ENCODE peak calls at places on chromosomes 6 and 20, in four cellular contexts. W is WTC11, Z is K562, R is HepG2. U is an unnamed sample.

GRCh38 chr6:136751478-136751956 is 40.8 kb downstream of the MAP3K5 start:
- DNase-seq in Z (no peak), W (no peak), R (no peak), U (no peak)

GRCh38 chr6:133055527-133055966 is 185.6 kb upstream of the EYA4 start:
- DNase-seq in W (peak; percentile 35), Z (no peak), R (no peak), U (no peak)

GRCh38 chr6:142088858-142089216 is 43.9 kb upstream of the GJE1 start:
- DNase-seq in W (peak; percentile 84), R (no peak), Z (no peak), U (no peak)

GRCh38 chr6:143279385-143279784 is 171.1 kb downstream of the ADAT2 start:
- DNase-seq in R (peak; percentile 34), Z (peak; percentile 55), W (peak; percentile 41), U (peak; percentile 51)

GRCh38 chr6:28606424-28607391 is 81.0 kb downstream of the GPX5 start:
- DNase-seq in R (peak; percentile 83), Z (peak; percentile 66), W (peak; percentile 72), U (peak; percentile 82)

GRCh38 chr6:111782161-111782809 is 91.0 kb downstream of the FYN start:
- DNase-seq in R (no peak), Z (no peak), W (no peak), U (no peak)

GRCh38 chr6:71419954-71420692 is 131.5 kb downstream of the OGFRL1 start:
- DNase-seq in W (no peak), R (no peak), Z (no peak), U (no peak)

GRCh38 chr20:32512047-32512385 is 73.1 kb downstream of the NOL4L start:
- DNase-seq in W (no peak), R (no peak), Z (peak; percentile 31), U (no peak)

GRCh38 chr6:37485259-37485658 is 14.4 kb downstream of the CCDC167 start:
- DNase-seq in W (peak; percentile 34), Z (peak; percentile 69), R (no peak), U (peak; percentile 43)

GRCh38 chr20:34293119-34293518 is 10.0 kb downstream of the AHCY start:
- DNase-seq in Z (no peak), R (no peak), W (no peak), U (no peak)

GRCh38 chr20:7924692-7925091 is 15.6 kb downstream of the HAO1 start:
- DNase-seq in R (peak; percentile 33), Z (no peak), W (no peak), U (no peak)

GRCh38 chr20:61959301-61959700 is 106.4 kb downstream of the TAF4 start:
- DNase-seq in Z (peak; percentile 83), W (peak; percentile 64), R (no peak), U (no peak)
- TF ChIP-seq SP1 in Z (no peak), W (no peak), R (no peak), U (no peak)

GRCh38 chr6:138454976-138455706 is 44.2 kb downstream of the NHSL1 start:
- DNase-seq in Z (no peak), W (peak; percentile 49), R (no peak), U (no peak)
- TF ChIP-seq ELF4 in Z (no peak), W (no peak), R (no peak), U (no peak)

GRCh38 chr6:2220154-2220553 is 25.3 kb downstream of the GMDS start:
- DNase-seq in Z (no peak), W (no peak), R (no peak), U (no peak)

GRCh38 chr6:2218866-2219265 is 26.5 kb downstream of the GMDS start:
- DNase-seq in Z (no peak), R (no peak), W (no peak), U (no peak)

GRCh38 chr6:2215342-2215741 is 30.1 kb downstream of the GMDS start:
- DNase-seq in W (no peak), R (no peak), Z (no peak), U (no peak)

GRCh38 chr6:2213082-2213481 is 32.3 kb downstream of the GMDS start:
- DNase-seq in R (no peak), Z (no peak), W (no peak), U (no peak)

DNA sequence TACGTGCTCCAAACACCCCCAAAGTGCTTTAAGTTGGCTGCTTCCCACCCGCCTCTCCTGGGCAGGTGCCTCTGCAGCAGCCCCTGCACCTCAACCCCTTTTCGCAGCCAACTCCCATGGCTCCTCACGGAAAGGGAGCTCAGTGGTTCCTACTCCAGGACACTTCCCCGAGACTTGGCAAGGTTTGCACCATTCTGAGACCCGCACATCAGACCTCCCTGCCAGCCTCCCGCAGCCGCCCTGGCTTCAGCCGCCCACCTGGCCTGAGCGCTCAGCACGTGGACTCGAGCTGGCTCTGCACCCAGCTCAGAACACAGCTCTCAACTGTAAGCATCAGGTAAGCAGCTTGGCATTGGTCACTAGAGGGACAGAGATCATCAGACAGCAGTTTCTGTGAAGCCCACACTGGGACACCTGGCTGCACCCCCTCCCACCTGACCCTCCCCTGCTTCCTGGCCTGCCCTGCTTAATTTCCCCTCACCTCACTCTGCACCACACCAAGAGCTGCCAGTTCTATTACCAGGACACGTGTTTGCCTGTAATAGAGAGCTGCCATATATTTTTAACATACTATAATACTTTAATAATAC is 28.5 kb downstream of the GMDS start:
- DNase-seq in Z (no peak), R (no peak), W (no peak), U (no peak)
- TF ChIP-seq SP1 in Z (no peak), R (no peak), W (no peak), U (no peak)

GRCh38 chr6:161847628-161848027 is 573.8 kb upstream of the AGPAT4 start:
- DNase-seq in W (no peak), R (no peak), Z (no peak), U (no peak)

GRCh38 chr6:161844804-161845203 is 570.9 kb upstream of the AGPAT4 start:
- DNase-seq in R (no peak), W (no peak), Z (no peak), U (no peak)

DNA sequence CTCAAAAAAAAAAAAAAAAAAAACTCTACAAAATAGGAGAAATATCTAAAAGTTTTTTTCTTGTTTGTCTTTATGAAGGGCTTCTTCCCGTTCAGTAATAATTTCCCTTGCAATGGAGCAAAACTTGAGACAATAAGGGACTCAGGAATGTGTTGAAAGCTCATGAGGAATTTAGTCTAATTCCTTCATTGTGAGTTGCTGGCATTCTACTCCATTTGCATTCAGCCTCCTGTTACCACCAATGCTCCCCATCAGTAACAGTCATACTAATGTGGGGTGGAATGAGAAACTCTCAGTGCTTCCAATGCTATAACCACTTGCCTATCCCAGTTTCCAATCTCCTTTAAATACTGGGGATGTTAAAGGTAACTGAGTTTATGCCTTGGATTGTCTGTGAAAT is 576.7 kb upstream of the AGPAT4 start:
- DNase-seq in W (no peak), R (no peak), Z (no peak), U (no peak)
- TF ChIP-seq ELF4 in W (no peak), R (no peak), Z (no peak), U (no peak)

DNA sequence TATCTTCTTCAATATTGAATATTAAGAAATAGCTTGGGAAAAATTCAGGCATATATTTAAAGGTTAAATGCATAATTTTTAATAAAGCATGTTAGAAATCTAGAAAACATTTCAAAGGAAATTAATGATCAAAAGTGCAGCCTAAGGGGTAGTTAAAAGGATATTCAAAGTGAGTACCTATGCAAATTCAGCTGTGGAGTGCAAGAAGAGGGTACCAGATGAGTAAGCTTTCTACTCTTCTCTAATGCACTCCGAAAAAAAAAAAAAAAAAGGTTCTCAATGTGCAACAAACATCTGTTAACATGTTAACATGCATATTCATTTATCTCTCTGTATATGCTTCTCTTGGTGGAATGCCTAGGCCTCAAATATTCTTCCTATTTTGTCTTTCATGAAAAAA is 32.0 kb upstream of the KATNA1 start:
- DNase-seq in Z (no peak), W (no peak), R (no peak), U (no peak)
- TF ChIP-seq SP1 in Z (no peak), W (no peak), R (no peak), U (no peak)

GRCh38 chr6:148827421-148827820 is 80.6 kb downstream of the UST start:
- DNase-seq in Z (no peak), R (no peak), W (no peak), U (no peak)
- TF ChIP-seq ELF4 in Z (no peak), R (no peak), W (no peak), U (no peak)

GRCh38 chr6:25138697-25139051 is 140.5 kb upstream of the CARMIL1 start:
- DNase-seq in W (no peak), R (no peak), Z (no peak), U (no peak)
- TF ChIP-seq SP1 in W (no peak), R (no peak), Z (no peak), U (no peak)

U was measured in HEK293T.